ENCODE peak calls at places on chromosomes 5 and 9, in four cellular contexts. One of them, this sample, is unnamed.

GRCh38 chr9:105883847-105884246 is 189.5 kb downstream of the TMEM38B start:
- DNase-seq in amniotic stem cell: no peak
- DNase-seq in heart right ventricle: no peak
- DNase-seq in epithelial cell of esophagus: no peak
- DNase-seq in this sample: no peak

GRCh38 chr5:97575322-97575721 is 392.3 kb upstream of the RIOK2 start:
- DNase-seq in amniotic stem cell: no peak
- DNase-seq in epithelial cell of esophagus: no peak
- DNase-seq in heart right ventricle: no peak
- DNase-seq in this sample: no peak

GRCh38 chr5:142475102-142475501 is 150.3 kb upstream of the SPRY4 start:
- DNase-seq in amniotic stem cell: no peak
- DNase-seq in epithelial cell of esophagus: peak; percentile 54
- DNase-seq in heart right ventricle: no peak
- DNase-seq in this sample: no peak

GRCh38 chr5:172939045-172939444 is 20.2 kb upstream of the RPL26L1 start:
- DNase-seq in heart right ventricle: no peak
- DNase-seq in epithelial cell of esophagus: peak; percentile 39
- DNase-seq in amniotic stem cell: no peak
- DNase-seq in this sample: no peak

GRCh38 chr5:122408592-122409219 is 96.7 kb downstream of the SNCAIP start:
- DNase-seq in epithelial cell of esophagus: no peak
- DNase-seq in amniotic stem cell: no peak
- DNase-seq in heart right ventricle: no peak
- DNase-seq in this sample: no peak

GRCh38 chr9:95726756-95727155 is 148.7 kb upstream of the ERCC6L2 start:
- DNase-seq in amniotic stem cell: peak; percentile 40
- DNase-seq in heart right ventricle: no peak
- DNase-seq in epithelial cell of esophagus: peak; percentile 51
- DNase-seq in this sample: peak; percentile 5

GRCh38 chr5:42715791-42716190 is 40.8 kb upstream of the CCDC152 start:
- DNase-seq in epithelial cell of esophagus: no peak
- DNase-seq in heart right ventricle: no peak
- DNase-seq in amniotic stem cell: no peak
- DNase-seq in this sample: no peak

GRCh38 chr5:124996764-124997077 is 250.3 kb upstream of the ZNF608 start:
- DNase-seq in heart right ventricle: no peak
- DNase-seq in amniotic stem cell: no peak
- DNase-seq in epithelial cell of esophagus: no peak
- DNase-seq in this sample: no peak

This sample was measured in brain pericyte.